ENCODE peak calls at places on chromosomes 3 and 15, in eight cellular contexts. One of them, this sample, is unnamed.
A peak's percentile ranks its signal among the peaks of the same experiment; 100 is the strongest.

GRCh38 chr3:50345586-50345985 is at the start of gene ZMYND10:
- DNase-seq in WTC11: peak; percentile 89
- DNase-seq in GM12864: no peak
- DNase-seq in BJ: no peak
- DNase-seq in pancreas: peak; percentile 75
- DNase-seq in RWPE1: peak; percentile 80
- DNase-seq in suprapubic skin: no peak
- DNase-seq in endothelial cell of umbilical vein: no peak
- DNase-seq in this sample: peak; percentile 90

GRCh38 chr3:149336925-149337324 is 3.5 kb upstream of the TM4SF18 start:
- DNase-seq in WTC11: no peak
- DNase-seq in GM12864: no peak
- DNase-seq in BJ: no peak
- DNase-seq in pancreas: no peak
- DNase-seq in RWPE1: no peak
- DNase-seq in suprapubic skin: no peak
- DNase-seq in endothelial cell of umbilical vein: no peak
- DNase-seq in this sample: no peak

GRCh38 chr3:141326626-141327025 is 41.7 kb upstream of the ZBTB38 start:
- DNase-seq in WTC11: no peak
- DNase-seq in GM12864: no peak
- DNase-seq in BJ: no peak
- DNase-seq in pancreas: no peak
- DNase-seq in RWPE1: no peak
- DNase-seq in suprapubic skin: no peak
- DNase-seq in endothelial cell of umbilical vein: no peak
- DNase-seq in this sample: no peak

GRCh38 chr3:37742121-37742520 is 119.6 kb upstream of the CTDSPL start:
- DNase-seq in WTC11: no peak
- DNase-seq in GM12864: no peak
- DNase-seq in BJ: no peak
- DNase-seq in pancreas: no peak
- DNase-seq in RWPE1: no peak
- DNase-seq in suprapubic skin: no peak
- DNase-seq in endothelial cell of umbilical vein: no peak
- DNase-seq in this sample: peak; percentile 64

GRCh38 chr3:61948699-61949305 is 387.4 kb downstream of the PTPRG start:
- DNase-seq in WTC11: no peak
- DNase-seq in GM12864: no peak
- DNase-seq in BJ: no peak
- DNase-seq in pancreas: no peak
- DNase-seq in RWPE1: no peak
- DNase-seq in suprapubic skin: no peak
- DNase-seq in endothelial cell of umbilical vein: no peak
- DNase-seq in this sample: no peak

GRCh38 chr15:74816624-74817369 is 4.2 kb downstream of the LMAN1L start:
- DNase-seq in WTC11: no peak
- DNase-seq in GM12864: no peak
- DNase-seq in BJ: no peak
- DNase-seq in pancreas: no peak
- DNase-seq in RWPE1: no peak
- DNase-seq in suprapubic skin: no peak
- DNase-seq in endothelial cell of umbilical vein: no peak
- DNase-seq in this sample: no peak

GRCh38 chr3:160035757-160036156 is 47.1 kb downstream of the IL12A start:
- DNase-seq in WTC11: no peak
- DNase-seq in GM12864: no peak
- DNase-seq in BJ: no peak
- DNase-seq in pancreas: no peak
- DNase-seq in RWPE1: no peak
- DNase-seq in suprapubic skin: no peak
- DNase-seq in endothelial cell of umbilical vein: no peak
- DNase-seq in this sample: no peak

GRCh38 chr3:174216948-174217718 is 642.0 kb upstream of the NAALADL2 start:
- DNase-seq in WTC11: no peak
- DNase-seq in GM12864: no peak
- DNase-seq in BJ: no peak
- DNase-seq in pancreas: no peak
- DNase-seq in RWPE1: no peak
- DNase-seq in suprapubic skin: no peak
- DNase-seq in endothelial cell of umbilical vein: no peak
- DNase-seq in this sample: no peak

GRCh38 chr3:131431754-131432153 is 50.2 kb downstream of the NUDT16 start:
- DNase-seq in WTC11: no peak
- DNase-seq in GM12864: no peak
- DNase-seq in BJ: no peak
- DNase-seq in pancreas: no peak
- DNase-seq in RWPE1: no peak
- DNase-seq in suprapubic skin: no peak
- DNase-seq in endothelial cell of umbilical vein: no peak
- DNase-seq in this sample: no peak

GRCh38 chr15:29593629-29594028 is 228.6 kb downstream of the TJP1 start:
- DNase-seq in WTC11: no peak
- DNase-seq in GM12864: no peak
- DNase-seq in BJ: no peak
- DNase-seq in pancreas: no peak
- DNase-seq in RWPE1: no peak
- DNase-seq in suprapubic skin: no peak
- DNase-seq in endothelial cell of umbilical vein: no peak
- DNase-seq in this sample: no peak

GRCh38 chr15:29601811-29602210 is 220.5 kb downstream of the TJP1 start:
- DNase-seq in WTC11: no peak
- DNase-seq in GM12864: no peak
- DNase-seq in BJ: no peak
- DNase-seq in pancreas: no peak
- DNase-seq in RWPE1: no peak
- DNase-seq in suprapubic skin: no peak
- DNase-seq in endothelial cell of umbilical vein: no peak
- DNase-seq in this sample: no peak

GRCh38 chr15:29593086-29593485 is 229.2 kb downstream of the TJP1 start:
- DNase-seq in WTC11: no peak
- DNase-seq in GM12864: no peak
- DNase-seq in BJ: no peak
- DNase-seq in pancreas: no peak
- DNase-seq in RWPE1: no peak
- DNase-seq in suprapubic skin: no peak
- DNase-seq in endothelial cell of umbilical vein: no peak
- DNase-seq in this sample: no peak

GRCh38 chr15:29600262-29600661 is 222.0 kb downstream of the TJP1 start:
- DNase-seq in WTC11: no peak
- DNase-seq in GM12864: no peak
- DNase-seq in BJ: no peak
- DNase-seq in pancreas: no peak
- DNase-seq in RWPE1: no peak
- DNase-seq in suprapubic skin: no peak
- DNase-seq in endothelial cell of umbilical vein: no peak
- DNase-seq in this sample: no peak

DNA sequence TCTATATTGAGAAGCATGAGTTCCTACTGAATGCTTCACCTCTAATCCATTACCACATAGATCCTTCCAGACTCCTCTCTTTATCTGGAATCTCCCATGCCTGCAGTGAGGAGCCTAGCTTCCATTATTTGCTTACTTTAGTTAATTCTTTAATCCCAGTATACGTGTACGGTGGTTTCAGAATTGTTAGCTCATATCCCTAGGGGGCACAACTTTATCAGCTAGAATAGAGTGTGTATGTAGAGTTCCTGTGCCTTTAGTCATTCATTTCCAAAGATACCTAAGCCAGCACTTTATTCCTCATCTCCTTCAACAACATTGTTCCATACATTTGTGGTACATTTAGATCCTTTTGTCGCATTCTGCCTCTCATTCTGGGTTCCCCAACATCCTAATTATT is 226.0 kb downstream of the TJP1 start:
- DNase-seq in WTC11: no peak
- DNase-seq in GM12864: no peak
- DNase-seq in BJ: peak; percentile 4
- DNase-seq in pancreas: no peak
- DNase-seq in RWPE1: peak; percentile 13
- DNase-seq in suprapubic skin: no peak
- DNase-seq in endothelial cell of umbilical vein: peak; percentile 26
- DNase-seq in this sample: no peak
- TF ChIP-seq CTCF in WTC11: no peak
- TF ChIP-seq CTCF in GM12864: no peak
- TF ChIP-seq CTCF in BJ: peak; percentile 54
- TF ChIP-seq CTCF in pancreas: no peak
- TF ChIP-seq CTCF in RWPE1: no peak
- TF ChIP-seq CTCF in suprapubic skin: no peak
- TF ChIP-seq CTCF in endothelial cell of umbilical vein: peak; percentile 32
- TF ChIP-seq CTCF in this sample: no peak

GRCh38 chr15:64092864-64093626 is 593 bp downstream of the CIAO2A start:
- DNase-seq in WTC11: peak; percentile 44
- DNase-seq in GM12864: no peak
- DNase-seq in BJ: no peak
- DNase-seq in pancreas: peak; percentile 68
- DNase-seq in RWPE1: peak; percentile 35
- DNase-seq in suprapubic skin: no peak
- DNase-seq in endothelial cell of umbilical vein: peak; percentile 65
- DNase-seq in this sample: no peak
- TF ChIP-seq CTCF in WTC11: no peak
- TF ChIP-seq CTCF in GM12864: peak; percentile 45
- TF ChIP-seq CTCF in BJ: peak; percentile 12
- TF ChIP-seq CTCF in pancreas: no peak
- TF ChIP-seq CTCF in RWPE1: peak; percentile 19
- TF ChIP-seq CTCF in suprapubic skin: no peak
- TF ChIP-seq CTCF in endothelial cell of umbilical vein: peak; percentile 6
- TF ChIP-seq CTCF in this sample: no peak

GRCh38 chr3:124848300-124848699 is 38.9 kb downstream of the ITGB5 start:
- DNase-seq in WTC11: no peak
- DNase-seq in GM12864: no peak
- DNase-seq in BJ: no peak
- DNase-seq in pancreas: no peak
- DNase-seq in RWPE1: no peak
- DNase-seq in suprapubic skin: no peak
- DNase-seq in endothelial cell of umbilical vein: no peak
- DNase-seq in this sample: no peak

GRCh38 chr3:124851136-124851535 is 36.0 kb downstream of the ITGB5 start:
- DNase-seq in WTC11: no peak
- DNase-seq in GM12864: no peak
- DNase-seq in BJ: no peak
- DNase-seq in pancreas: no peak
- DNase-seq in RWPE1: no peak
- DNase-seq in suprapubic skin: no peak
- DNase-seq in endothelial cell of umbilical vein: no peak
- DNase-seq in this sample: no peak

GRCh38 chr3:124851905-124852304 is 35.3 kb downstream of the ITGB5 start:
- DNase-seq in WTC11: no peak
- DNase-seq in GM12864: no peak
- DNase-seq in BJ: no peak
- DNase-seq in pancreas: no peak
- DNase-seq in RWPE1: no peak
- DNase-seq in suprapubic skin: no peak
- DNase-seq in endothelial cell of umbilical vein: no peak
- DNase-seq in this sample: no peak

GRCh38 chr3:124850212-124850611 is 37.0 kb downstream of the ITGB5 start:
- DNase-seq in WTC11: no peak
- DNase-seq in GM12864: no peak
- DNase-seq in BJ: no peak
- DNase-seq in pancreas: no peak
- DNase-seq in RWPE1: no peak
- DNase-seq in suprapubic skin: no peak
- DNase-seq in endothelial cell of umbilical vein: no peak
- DNase-seq in this sample: no peak

DNA sequence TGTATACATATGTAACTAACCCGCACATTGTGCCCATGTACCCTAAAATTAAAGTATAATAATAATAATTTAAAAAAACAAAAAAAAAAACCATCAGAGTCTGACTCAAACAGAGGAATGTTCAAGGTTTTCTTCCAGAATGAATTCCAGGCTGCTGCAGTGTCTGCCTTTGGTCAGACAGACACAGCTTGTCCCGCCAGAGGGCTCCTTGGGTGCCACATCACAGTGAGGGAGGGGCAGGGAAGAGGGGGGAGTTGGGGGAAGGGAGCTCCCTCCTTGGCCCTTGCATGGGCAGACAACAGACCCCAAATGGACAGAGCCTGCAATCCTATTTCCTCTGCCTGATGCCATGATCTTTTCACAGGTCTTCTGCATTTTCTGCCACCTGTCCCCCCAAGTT is 36.5 kb downstream of the ITGB5 start:
- DNase-seq in WTC11: peak; percentile 23
- DNase-seq in GM12864: no peak
- DNase-seq in BJ: no peak
- DNase-seq in pancreas: no peak
- DNase-seq in RWPE1: no peak
- DNase-seq in suprapubic skin: no peak
- DNase-seq in endothelial cell of umbilical vein: no peak
- DNase-seq in this sample: no peak
- TF ChIP-seq CTCF in WTC11: no peak
- TF ChIP-seq CTCF in GM12864: no peak
- TF ChIP-seq CTCF in BJ: peak; percentile 34
- TF ChIP-seq CTCF in pancreas: no peak
- TF ChIP-seq CTCF in RWPE1: no peak
- TF ChIP-seq CTCF in suprapubic skin: no peak
- TF ChIP-seq CTCF in endothelial cell of umbilical vein: no peak
- TF ChIP-seq CTCF in this sample: no peak

GRCh38 chr3:170529346-170529745 is 56.5 kb downstream of the SLC7A14 start:
- DNase-seq in WTC11: no peak
- DNase-seq in GM12864: no peak
- DNase-seq in BJ: no peak
- DNase-seq in pancreas: no peak
- DNase-seq in RWPE1: no peak
- DNase-seq in suprapubic skin: no peak
- DNase-seq in endothelial cell of umbilical vein: no peak
- DNase-seq in this sample: no peak

GRCh38 chr3:170531557-170532335 is 54.1 kb downstream of the SLC7A14 start:
- DNase-seq in WTC11: no peak
- DNase-seq in GM12864: no peak
- DNase-seq in BJ: no peak
- DNase-seq in pancreas: no peak
- DNase-seq in RWPE1: no peak
- DNase-seq in suprapubic skin: peak; percentile 68
- DNase-seq in endothelial cell of umbilical vein: no peak
- DNase-seq in this sample: no peak

GRCh38 chr3:170531054-170531453 is 54.8 kb downstream of the SLC7A14 start:
- DNase-seq in WTC11: no peak
- DNase-seq in GM12864: no peak
- DNase-seq in BJ: no peak
- DNase-seq in pancreas: no peak
- DNase-seq in RWPE1: no peak
- DNase-seq in suprapubic skin: no peak
- DNase-seq in endothelial cell of umbilical vein: no peak
- DNase-seq in this sample: no peak

GRCh38 chr3:170528731-170529130 is 57.1 kb downstream of the SLC7A14 start:
- DNase-seq in WTC11: no peak
- DNase-seq in GM12864: no peak
- DNase-seq in BJ: no peak
- DNase-seq in pancreas: no peak
- DNase-seq in RWPE1: no peak
- DNase-seq in suprapubic skin: no peak
- DNase-seq in endothelial cell of umbilical vein: no peak
- DNase-seq in this sample: no peak

GRCh38 chr3:170529912-170530311 is 56.0 kb downstream of the SLC7A14 start:
- DNase-seq in WTC11: no peak
- DNase-seq in GM12864: no peak
- DNase-seq in BJ: no peak
- DNase-seq in pancreas: no peak
- DNase-seq in RWPE1: no peak
- DNase-seq in suprapubic skin: no peak
- DNase-seq in endothelial cell of umbilical vein: no peak
- DNase-seq in this sample: no peak
- TF ChIP-seq CTCF in WTC11: no peak
- TF ChIP-seq CTCF in GM12864: no peak
- TF ChIP-seq CTCF in BJ: no peak
- TF ChIP-seq CTCF in pancreas: no peak
- TF ChIP-seq CTCF in RWPE1: no peak
- TF ChIP-seq CTCF in suprapubic skin: no peak
- TF ChIP-seq CTCF in endothelial cell of umbilical vein: no peak
- TF ChIP-seq CTCF in this sample: no peak